ENCODE peak calls at places on chromosomes 6 and 20, in eight cellular contexts. F is WERI-Rb-1; N is breast epithelium; X is pancreas; R is CD4-positive, CD25-positive, alpha-beta regulatory T cell; L is cardiac muscle cell; M is mammary epithelial cell; H is testis. G is an unnamed sample. For H3K9me3, the result is how much of the 10 kb centered on the place peaks cover.

GRCh38 chr6:169654590-169655391 is 47.0 kb downstream of the WDR27 start:
- DNase-seq in F (peak), N (peak), X (peak), R (peak), L (peak), M (peak), H (peak), G (no peak)

GRCh38 chr20:24070679-24071078 is 82.1 kb upstream of the GGTLC1 start:
- DNase-seq in F (no peak), N (no peak), X (no peak), R (no peak), L (no peak), M (no peak), H (no peak), G (no peak)

GRCh38 chr20:43723194-43723593 is 3.6 kb downstream of the GTSF1L start:
- DNase-seq in F (no peak), N (no peak), X (no peak), R (no peak), L (no peak), M (no peak), H (no peak), G (no peak)

GRCh38 chr6:52551483-52552277 is 25.2 kb downstream of the TRAM2 start:
- DNase-seq in F (peak), N (peak), X (peak), R (no peak), L (peak), M (peak), H (peak), G (no peak)

GRCh38 chr6:33419580-33420492 is at the start of gene SYNGAP1:
- DNase-seq in F (peak), N (no peak), X (no peak), R (no peak), L (peak), M (no peak), H (peak), G (no peak)

GRCh38 chr6:149750136-149750609 is 632 bp downstream of the PCMT1 start:
- DNase-seq in F (peak), N (peak), X (peak), R (peak), L (peak), M (peak), H (peak), G (peak)

GRCh38 chr6:42511803-42512422 is 51.9 kb upstream of the UBR2 start:
- DNase-seq in F (no peak), N (no peak), X (no peak), R (no peak), L (peak), M (no peak), H (no peak), G (no peak)

GRCh38 chr20:45181639-45182038 is 6.9 kb downstream of the PI3 start:
- DNase-seq in F (peak), N (no peak), X (no peak), R (no peak), L (no peak), M (no peak), H (no peak), G (no peak)

GRCh38 chr6:45609141-45609638 is 231.5 kb upstream of the SUPT3H start:
- DNase-seq in F (no peak), N (no peak), X (no peak), R (no peak), L (peak), M (no peak), H (no peak), G (no peak)

GRCh38 chr6:126947070-126947469 is 171.4 kb upstream of the RSPO3 start:
- DNase-seq in F (no peak), N (no peak), X (no peak), R (no peak), L (no peak), M (no peak), H (peak), G (no peak)

GRCh38 chr6:106082735-106083398 is 3.3 kb upstream of the PRDM1 start:
- DNase-seq in F (no peak), N (no peak), X (no peak), R (no peak), L (no peak), M (peak), H (no peak), G (no peak)

GRCh38 chr6:34103321-34103720 is 42.6 kb downstream of the GRM4 start:
- DNase-seq in F (no peak), N (no peak), X (no peak), R (no peak), L (no peak), M (no peak), H (peak), G (no peak)

GRCh38 chr20:56014998-56015397 is 9.7 kb upstream of the CBLN4 start:
- DNase-seq in F (no peak), N (no peak), X (no peak), R (no peak), L (no peak), M (no peak), H (no peak), G (no peak)
- H3K9me3 ChIP-seq in F (under half), N (under half), X (under half), R (under half), L (under half), M (under half), H (under half), G (under half)

DNA sequence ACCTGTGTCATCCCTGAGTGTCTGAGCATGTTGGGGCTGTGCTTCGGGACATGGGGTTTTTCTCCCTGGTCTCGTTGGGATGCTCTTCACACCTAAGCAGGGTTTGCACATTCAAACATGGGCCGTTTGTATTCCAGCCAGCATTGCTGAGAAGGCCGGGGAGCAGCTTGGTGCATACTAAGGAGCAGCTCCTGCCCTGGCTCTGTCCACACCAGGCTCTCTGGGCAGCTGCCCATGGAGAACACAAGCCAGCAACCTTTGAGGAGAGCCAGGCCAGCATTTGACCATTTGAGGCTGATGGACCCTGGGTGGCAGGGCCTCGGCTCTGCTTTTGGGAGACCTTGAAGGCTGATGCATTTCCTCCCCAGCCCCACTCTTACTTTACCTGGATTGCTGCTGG is 92.1 kb downstream of the PHACTR3 start:
- DNase-seq in F (no peak), N (no peak), X (no peak), R (no peak), L (no peak), M (no peak), H (no peak), G (no peak)
- H3K9me3 ChIP-seq in F (under half), N (under half), X (under half), R (under half), L (under half), M (under half), H (under half), G (under half)

GRCh38 chr6:146974346-146974745 is 229.9 kb upstream of the STXBP5 start:
- DNase-seq in F (no peak), N (no peak), X (no peak), R (no peak), L (no peak), M (no peak), H (no peak), G (no peak)

GRCh38 chr6:146972526-146972925 is 231.7 kb upstream of the STXBP5 start:
- DNase-seq in F (no peak), N (no peak), X (no peak), R (no peak), L (no peak), M (no peak), H (no peak), G (no peak)

GRCh38 chr6:146980900-146981329 is 223.3 kb upstream of the STXBP5 start:
- DNase-seq in F (no peak), N (no peak), X (no peak), R (no peak), L (no peak), M (no peak), H (no peak), G (peak)

GRCh38 chr6:146975093-146975492 is 229.1 kb upstream of the STXBP5 start:
- DNase-seq in F (no peak), N (no peak), X (no peak), R (no peak), L (no peak), M (no peak), H (no peak), G (no peak)
- H3K9me3 ChIP-seq in F (under half), N (under half), X (under half), R (under half), L (under half), M (under half), H (under half), G (under half)

DNA sequence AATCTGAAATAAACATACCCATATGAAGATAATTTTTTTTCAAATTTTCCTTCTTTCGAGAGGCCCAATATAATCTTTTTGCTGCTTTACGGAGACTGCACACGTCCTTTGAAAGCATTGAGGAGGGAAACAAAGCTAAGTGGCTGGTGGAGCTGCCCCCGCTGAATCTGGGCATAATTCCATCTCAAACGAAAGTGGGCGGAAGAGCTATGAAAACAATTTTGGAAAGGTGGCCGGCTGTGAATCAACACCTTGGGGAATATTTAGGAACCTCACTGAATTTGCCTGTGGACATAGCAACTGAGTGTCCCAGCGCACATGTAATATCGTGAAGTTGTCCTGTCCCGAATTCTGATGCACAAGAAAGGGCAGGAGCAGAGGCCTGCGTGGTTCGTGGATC is 55.6 kb upstream of the SMOC2 start:
- DNase-seq in F (no peak), N (peak), X (no peak), R (no peak), L (peak), M (no peak), H (no peak), G (no peak)
- H3K9me3 ChIP-seq in F (under half), N (under half), X (under half), R (under half), L (under half), M (under half), H (under half), G (under half)

GRCh38 chr20:103456-103855 is 16.0 kb downstream of the DEFB125 start:
- DNase-seq in F (no peak), N (no peak), X (no peak), R (no peak), L (no peak), M (no peak), H (no peak), G (no peak)
- H3K9me3 ChIP-seq in F (under half), N (under half), X (under half), R (under half), L (under half), M (under half), H (under half), G (under half)

GRCh38 chr20:18988701-18989100 is 175.1 kb downstream of the SCP2D1 start:
- DNase-seq in F (no peak), N (no peak), X (no peak), R (no peak), L (no peak), M (no peak), H (no peak), G (no peak)
- H3K9me3 ChIP-seq in F (under half), N (under half), X (under half), R (under half), L (under half), M (under half), H (under half), G (under half)

GRCh38 chr6:86331889-86332288 is 605.4 kb upstream of the HTR1E start:
- DNase-seq in F (no peak), N (no peak), X (no peak), R (no peak), L (no peak), M (no peak), H (no peak), G (no peak)
- H3K9me3 ChIP-seq in F (under half), N (under half), X (under half), R (under half), L (under half), M (under half), H (under half), G (under half)

DNA sequence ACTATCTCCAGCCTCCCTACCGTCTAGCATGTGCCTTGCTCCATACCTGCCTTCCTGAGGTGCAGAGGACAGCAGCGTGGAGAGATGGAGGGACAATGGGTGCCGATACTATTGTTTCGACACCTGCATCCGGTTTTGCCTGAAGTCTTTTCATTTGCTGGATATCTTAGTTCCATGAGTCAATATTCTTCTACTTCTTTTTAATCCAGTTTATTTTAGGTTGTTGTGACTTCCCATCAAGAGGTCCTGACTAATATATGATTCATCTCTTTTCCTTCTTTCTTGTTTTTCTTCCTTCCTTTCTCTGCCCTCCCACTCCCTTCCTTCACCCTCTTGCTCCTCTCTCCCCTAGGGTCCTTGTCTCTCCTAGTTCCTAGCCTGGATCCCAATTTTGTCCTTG is 91.4 kb downstream of the CDH26 start:
- DNase-seq in F (no peak), N (no peak), X (no peak), R (no peak), L (no peak), M (peak), H (no peak), G (no peak)
- H3K9me3 ChIP-seq in F (under half), N (under half), X (under half), R (under half), L (under half), M (under half), H (under half), G (under half)

GRCh38 chr6:75144396-75144795 is 61.5 kb downstream of the COL12A1 start:
- DNase-seq in F (no peak), N (no peak), X (no peak), R (no peak), L (no peak), M (no peak), H (no peak), G (no peak)

GRCh38 chr6:75145211-75145610 is 60.6 kb downstream of the COL12A1 start:
- DNase-seq in F (no peak), N (no peak), X (no peak), R (no peak), L (no peak), M (no peak), H (no peak), G (no peak)

GRCh38 chr6:75143186-75143585 is 62.7 kb downstream of the COL12A1 start:
- DNase-seq in F (no peak), N (no peak), X (no peak), R (no peak), L (peak), M (no peak), H (no peak), G (no peak)

GRCh38 chr6:75147512-75147911 is 58.3 kb downstream of the COL12A1 start:
- DNase-seq in F (no peak), N (no peak), X (no peak), R (no peak), L (no peak), M (no peak), H (no peak), G (no peak)

DNA sequence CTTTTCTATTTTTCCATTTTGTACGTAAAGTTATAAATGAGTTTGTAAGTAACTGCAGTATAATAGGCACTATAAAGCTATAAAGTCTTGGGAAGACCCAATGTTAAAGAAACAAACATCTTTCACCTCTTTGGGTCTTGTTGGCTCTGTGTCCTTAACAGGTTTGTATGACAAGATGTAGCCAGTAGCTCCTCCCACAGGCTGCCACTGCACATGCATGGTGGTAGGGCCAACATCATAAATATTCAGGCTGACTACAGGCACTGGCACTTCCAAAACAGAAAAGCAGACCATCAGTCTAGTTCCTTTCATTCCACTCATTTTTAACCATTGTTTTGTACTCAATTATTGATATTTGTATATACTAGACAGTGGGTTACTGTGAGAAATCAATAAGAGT is 59.9 kb downstream of the COL12A1 start:
- DNase-seq in F (no peak), N (no peak), X (no peak), R (no peak), L (no peak), M (no peak), H (no peak), G (no peak)
- H3K9me3 ChIP-seq in F (under half), N (under half), X (under half), R (under half), L (under half), M (under half), H (under half), G (under half)

GRCh38 chr6:75745404-75745803 is 3.6 kb upstream of the MYO6 start:
- DNase-seq in F (no peak), N (no peak), X (no peak), R (no peak), L (no peak), M (no peak), H (no peak), G (no peak)
- H3K9me3 ChIP-seq in F (under half), N (under half), X (under half), R (under half), L (under half), M (under half), H (under half), G (under half)

G was measured in Caco-2.